ENCODE peak calls at places on chromosomes 2 and 18, in six cellular contexts. C is progenitor cell of endocrine pancreas, E is tibial nerve, G is lung, F is Daoy, J is heart right ventricle. O is an unnamed sample.

GRCh38 chr2:138811454-138811853 is 31.3 kb upstream of the NXPH2 start:
- DNase-seq in C (no peak), E (no peak), G (no peak), F (no peak), J (no peak), O (no peak)

GRCh38 chr2:169291517-169291916 is 70.8 kb downstream of the LRP2 start:
- DNase-seq in C (no peak), E (no peak), G (no peak), F (peak), J (no peak), O (no peak)

GRCh38 chr2:40287201-40287600 is 164.7 kb downstream of the SLC8A1 start:
- DNase-seq in C (no peak), E (no peak), G (no peak), F (no peak), J (no peak), O (no peak)

GRCh38 chr2:20637147-20637546 is 13.8 kb downstream of the HS1BP3 start:
- DNase-seq in C (no peak), E (no peak), G (no peak), F (no peak), J (peak), O (no peak)

GRCh38 chr2:216215991-216216390 is 106.8 kb downstream of the XRCC5 start:
- DNase-seq in C (no peak), E (no peak), G (no peak), F (peak), J (no peak), O (no peak)

GRCh38 chr18:36297419-36298112 is at the start of gene FHOD3:
- DNase-seq in C (peak), E (no peak), G (peak), F (peak), J (peak), O (peak)

GRCh38 chr2:138716183-138716582 is 64.0 kb downstream of the NXPH2 start:
- DNase-seq in C (no peak), E (no peak), G (no peak), F (no peak), J (no peak), O (no peak)

GRCh38 chr18:46226461-46226860 is 122.3 kb downstream of the HAUS1 start:
- DNase-seq in C (no peak), E (no peak), G (no peak), F (no peak), J (no peak), O (no peak)

GRCh38 chr2:205089958-205090357 is 544.7 kb downstream of the PARD3B start:
- DNase-seq in C (no peak), E (no peak), G (no peak), F (no peak), J (no peak), O (no peak)

GRCh38 chr2:42942214-42942989 is 150.0 kb upstream of the HAAO start:
- DNase-seq in C (no peak), E (no peak), G (no peak), F (no peak), J (no peak), O (no peak)

GRCh38 chr18:36315736-36316135 is 18.2 kb downstream of the FHOD3 start:
- DNase-seq in C (no peak), E (no peak), G (no peak), F (peak), J (no peak), O (no peak)

GRCh38 chr2:231672617-231673347 is 35.5 kb upstream of the PTMA start:
- DNase-seq in C (no peak), E (no peak), G (peak), F (peak), J (peak), O (no peak)

GRCh38 chr18:48475635-48476549 is 62.9 kb upstream of the CTIF start:
- DNase-seq in C (peak), E (no peak), G (peak), F (peak), J (no peak), O (peak)

GRCh38 chr18:13138822-13139139 is 79.8 kb upstream of the LDLRAD4 start:
- DNase-seq in C (no peak), E (no peak), G (no peak), F (no peak), J (no peak), O (no peak)

GRCh38 chr2:228378233-228378632 is 196.7 kb upstream of the SPHKAP start:
- DNase-seq in C (no peak), E (no peak), G (no peak), F (no peak), J (no peak), O (no peak)

GRCh38 chr2:23425338-23425871 is 40.4 kb downstream of the KLHL29 start:
- DNase-seq in C (no peak), E (no peak), G (no peak), F (no peak), J (no peak), O (no peak)

GRCh38 chr2:29398384-29399237 is 283.4 kb downstream of the CLIP4 start:
- DNase-seq in C (no peak), E (no peak), G (no peak), F (peak), J (no peak), O (no peak)

GRCh38 chr2:16239296-16239850 is 299.0 kb downstream of the MYCN start:
- DNase-seq in C (no peak), E (no peak), G (no peak), F (no peak), J (no peak), O (no peak)

GRCh38 chr2:227932403-227932802 is 61.0 kb downstream of the DAW1 start:
- DNase-seq in C (no peak), E (no peak), G (no peak), F (no peak), J (no peak), O (no peak)

GRCh38 chr2:1972428-1972827 is 228.1 kb upstream of the PXDN start:
- DNase-seq in C (no peak), E (no peak), G (no peak), F (peak), J (no peak), O (peak)

GRCh38 chr2:120239488-120240287 is 13.0 kb upstream of the RALB start:
- DNase-seq in C (no peak), E (no peak), G (no peak), F (peak), J (no peak), O (no peak)

O was measured in prostate gland.